ENCODE peak calls at places on chromosomes 16 and 17, in nine cellular contexts. O is body of pancreas, K is brain microvascular endothelial cell, R is HFF-Myc, Q is mammary epithelial cell, A is fibroblast of villous mesenchyme, H is IMR-90, Y is A549, P is cardiac muscle cell. F is an unnamed sample.

GRCh38 chr17:5843366-5844026 is 226.7 kb upstream of the WSCD1 start:
- DNase-seq in K (no peak), Q (no peak), H (no peak), Y (no peak), A (no peak), P (no peak), R (no peak), O (no peak), F (no peak)

GRCh38 chr16:89326721-89327120 is 109.2 kb downstream of the ZNF778 start:
- DNase-seq in O (no peak), R (no peak), H (no peak), Q (no peak), Y (no peak), P (no peak), A (no peak), K (no peak), F (no peak)

GRCh38 chr17:2232244-2232638 is 71.3 kb downstream of the SMG6 start:
- DNase-seq in A (peak; percentile 85), Y (no peak), K (peak; percentile 97), Q (no peak), O (no peak), P (peak; percentile 91), R (peak; percentile 78), H (peak; percentile 96), F (peak; percentile 85)

GRCh38 chr17:57570740-57571344 is 174.3 kb downstream of the CCDC182 start:
- DNase-seq in A (no peak), P (no peak), H (no peak), R (no peak), Y (no peak), Q (no peak), K (no peak), O (no peak), F (no peak)

GRCh38 chr17:29292071-29292991 is 1.6 kb downstream of the NUFIP2 start:
- DNase-seq in P (peak; percentile 62), Q (peak; percentile 47), K (no peak), Y (peak; percentile 54), O (peak; percentile 57), H (peak; percentile 15), R (no peak), A (peak; percentile 55), F (no peak)

GRCh38 chr16:82845076-82845475 is 218.3 kb downstream of the CDH13 start:
- DNase-seq in O (no peak), Q (no peak), K (no peak), R (no peak), H (no peak), Y (no peak), P (no peak), A (no peak), F (no peak)

GRCh38 chr17:28901866-28902818 is 737 bp downstream of the DHRS13 start:
- DNase-seq in H (no peak), O (no peak), Q (no peak), R (no peak), P (peak; percentile 32), K (no peak), Y (peak; percentile 40), A (no peak), F (no peak)

GRCh38 chr16:81266680-81267095 is 28.2 kb downstream of the BCO1 start:
- DNase-seq in P (peak; percentile 5), A (no peak), O (no peak), Q (peak; percentile 67), Y (no peak), K (no peak), H (no peak), R (no peak), F (no peak)

GRCh38 chr16:11610580-11610979 is 23.9 kb upstream of the LITAF start:
- DNase-seq in Q (no peak), R (no peak), O (no peak), P (no peak), Y (peak; percentile 54), H (no peak), A (no peak), K (no peak), F (no peak)

GRCh38 chr17:5035356-5035755 is at the start of gene SLC52A1:
- DNase-seq in Q (peak; percentile 20), P (no peak), Y (peak; percentile 47), K (no peak), O (no peak), R (no peak), A (no peak), H (no peak), F (no peak)

GRCh38 chr16:66695935-66696668 is 441 bp downstream of the CMTM4 start:
- DNase-seq in K (no peak), H (no peak), A (no peak), Q (peak; percentile 65), R (no peak), Y (peak; percentile 24), P (no peak), O (peak; percentile 70), F (no peak)

GRCh38 chr17:17395246-17395802 is 81.5 kb upstream of the MED9 start:
- DNase-seq in P (no peak), Y (no peak), H (no peak), O (no peak), R (no peak), A (no peak), Q (no peak), K (no peak), F (no peak)

GRCh38 chr17:17709815-17710321 is 28.6 kb downstream of the RAI1 start:
- DNase-seq in Q (no peak), K (no peak), H (no peak), O (no peak), A (no peak), Y (no peak), R (no peak), P (no peak), F (no peak)

GRCh38 chr17:68961204-68961893 is 6.2 kb upstream of the ABCA8 start:
- DNase-seq in Q (no peak), K (no peak), P (no peak), H (no peak), Y (no peak), A (no peak), O (no peak), R (no peak), F (no peak)

GRCh38 chr16:75420987-75421819 is 12.1 kb downstream of the CFDP1 start:
- DNase-seq in P (peak; percentile 85), Y (peak; percentile 45), O (peak; percentile 50), H (peak; percentile 45), Q (peak; percentile 49), A (peak; percentile 69), K (peak; percentile 71), R (no peak), F (peak; percentile 20)

GRCh38 chr17:13753151-13753550 is 151.4 kb upstream of the HS3ST3A1 start:
- DNase-seq in Y (no peak), P (no peak), Q (no peak), H (no peak), R (no peak), K (no peak), O (no peak), A (no peak), F (no peak)

GRCh38 chr16:20868890-20869289 is 31.3 kb downstream of the DCUN1D3 start:
- DNase-seq in H (peak; percentile 57), R (peak; percentile 37), Y (peak; percentile 45), A (peak; percentile 72), K (no peak), O (peak; percentile 80), Q (peak; percentile 51), P (peak; percentile 85), F (peak; percentile 46)

GRCh38 chr17:57243171-57243622 is 13.1 kb upstream of the MSI2 start:
- DNase-seq in P (peak; percentile 78), O (peak; percentile 73), R (peak; percentile 40), Q (peak; percentile 45), A (peak; percentile 72), H (peak; percentile 60), K (peak; percentile 61), Y (peak; percentile 77), F (peak; percentile 48)

DNA sequence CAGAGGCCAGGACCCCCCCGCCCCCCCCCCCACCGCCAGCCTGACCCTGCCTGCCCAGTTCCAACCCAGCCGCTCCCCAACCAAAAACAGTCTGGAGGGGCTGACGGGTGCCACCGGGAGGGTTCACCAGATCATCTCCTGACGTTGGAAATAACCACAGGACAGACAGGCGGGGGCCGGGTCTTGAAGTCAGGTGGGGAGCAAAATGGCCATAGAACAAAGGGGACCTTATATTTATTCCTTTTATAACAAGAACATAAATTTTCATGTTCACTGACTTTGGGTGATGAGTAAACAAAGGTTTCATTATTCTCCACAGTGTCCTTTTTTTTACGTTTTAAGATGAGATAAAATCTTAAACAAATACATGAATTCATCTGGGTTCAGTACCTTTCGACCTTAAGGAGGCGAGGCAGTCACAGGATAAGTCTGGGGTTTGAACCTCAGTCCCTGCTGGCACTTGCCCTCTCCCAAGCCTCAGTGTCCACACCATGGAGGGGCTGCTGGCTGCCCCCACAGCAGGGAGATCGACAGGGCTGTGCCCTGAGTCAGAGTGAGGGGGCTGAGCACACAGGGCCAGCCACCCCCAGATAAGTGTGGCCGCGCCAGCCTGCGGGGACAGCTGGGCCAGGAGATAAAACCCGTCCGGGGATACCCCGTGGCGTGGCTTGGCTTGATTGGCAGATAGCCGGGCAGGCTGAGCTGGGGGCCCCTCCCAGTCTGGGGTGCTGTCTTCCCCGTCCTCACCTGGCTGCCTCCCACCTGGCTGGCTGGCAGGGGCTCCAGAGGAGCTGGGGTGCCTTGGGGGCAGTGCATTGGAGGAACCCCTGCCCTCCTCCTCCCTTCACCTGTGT is 15.0 kb downstream of the SLC7A5 start:
- DNase-seq in O (no peak), A (no peak), K (no peak), H (no peak), R (no peak), Q (peak; percentile 87), P (no peak), Y (peak; percentile 92), F (peak; percentile 61)
- TF ChIP-seq CTCF in O (no peak), A (no peak), K (no peak), H (no peak), R (no peak), Q (no peak), P (no peak), Y (no peak), F (no peak)

GRCh38 chr17:79028496-79029326 is 4.7 kb downstream of the C1QTNF1 start:
- DNase-seq in K (no peak), H (no peak), P (no peak), O (no peak), R (no peak), Q (no peak), A (no peak), Y (no peak), F (no peak)
- TF ChIP-seq CTCF in K (peak; percentile 58), H (peak; percentile 12), P (peak; percentile 39), O (no peak), R (peak; percentile 36), Q (no peak), A (no peak), Y (peak; percentile 48), F (peak; percentile 47)

GRCh38 chr16:87543436-87544191 is 50.8 kb upstream of the ZCCHC14 start:
- DNase-seq in Q (no peak), A (peak; percentile 59), R (no peak), H (no peak), O (no peak), Y (no peak), K (peak; percentile 31), P (peak; percentile 43), F (no peak)
- TF ChIP-seq CTCF in Q (no peak), A (peak; percentile 34), R (no peak), H (no peak), O (no peak), Y (no peak), K (peak; percentile 29), P (peak; percentile 14), F (no peak)

DNA sequence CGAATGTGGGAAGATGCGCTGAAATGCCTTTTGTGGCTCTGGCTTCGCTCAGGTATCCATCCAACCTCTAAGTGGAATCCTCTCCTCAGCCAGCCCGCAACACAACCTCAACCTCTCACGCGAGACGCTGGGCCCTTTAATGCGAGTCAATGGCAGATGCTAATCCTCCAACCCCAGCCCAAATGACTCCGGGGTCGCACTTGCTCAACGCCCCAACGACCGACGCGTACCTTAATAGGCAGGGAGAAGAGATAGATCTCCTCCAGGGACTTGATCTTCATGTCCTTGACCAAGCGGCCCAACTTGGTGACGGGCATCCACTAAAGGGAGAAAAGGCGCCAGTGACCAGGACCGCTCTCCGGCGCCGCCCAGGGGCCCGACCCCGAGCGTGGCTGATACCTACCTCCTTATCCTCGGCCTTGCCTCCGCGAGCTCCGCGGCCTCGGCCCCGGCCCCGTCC is 550 bp downstream of the RPS2 start:
- DNase-seq in P (peak; percentile 54), Y (peak; percentile 30), Q (peak; percentile 17), R (no peak), H (no peak), K (no peak), O (peak; percentile 50), A (peak; percentile 36), F (no peak)
- TF ChIP-seq CTCF in P (peak; percentile 41), Y (no peak), Q (no peak), R (no peak), H (peak; percentile 3), K (peak; percentile 3), O (no peak), A (no peak), F (no peak)